ENCODE peak calls at places on chromosomes 7 and 10, in four cellular contexts. Y is kidney epithelial cell; N is nephron progenitor cell; I is CD4-positive, alpha-beta T cell. M is an unnamed sample.

GRCh38 chr7:106421181-106421762 is 136.5 kb upstream of the NAMPT start:
- DNase-seq in I (no peak), Y (no peak), N (no peak), M (no peak)

GRCh38 chr10:71272122-71272771 is 46.8 kb upstream of the SLC29A3 start:
- DNase-seq in N (no peak), I (no peak), Y (no peak), M (no peak)

GRCh38 chr7:2154121-2154520 is 78.6 kb downstream of the MAD1L1 start:
- DNase-seq in Y (no peak), N (no peak), I (no peak), M (no peak)

GRCh38 chr7:98556288-98556687 is 60.8 kb upstream of the NPTX2 start:
- DNase-seq in Y (no peak), N (no peak), I (no peak), M (no peak)

GRCh38 chr7:51045319-51046102 is 262.8 kb upstream of the GRB10 start:
- DNase-seq in Y (peak; percentile 97), N (no peak), I (no peak), M (no peak)

GRCh38 chr7:39644170-39644569 is 20.8 kb downstream of the RALA start:
- DNase-seq in I (no peak), Y (no peak), N (no peak), M (no peak)

GRCh38 chr10:62732841-62733653 is 71.5 kb upstream of the ADO start:
- DNase-seq in Y (peak; percentile 84), I (peak; percentile 32), N (no peak), M (peak; percentile 64)

GRCh38 chr10:105914432-105914831 is 1250.1 kb downstream of the SORCS1 start:
- DNase-seq in Y (no peak), N (no peak), I (no peak), M (no peak)

GRCh38 chr10:88971668-88972067 is 18.9 kb upstream of the FAS start:
- DNase-seq in Y (no peak), I (no peak), N (no peak), M (no peak)

GRCh38 chr10:118584181-118584954 is 11.1 kb downstream of the PRLHR start:
- DNase-seq in I (no peak), Y (peak; percentile 32), N (no peak), M (no peak)

GRCh38 chr10:70649526-70649925 is 22.8 kb upstream of the ADAMTS14 start:
- DNase-seq in Y (no peak), N (no peak), I (no peak), M (no peak)

GRCh38 chr7:23494009-23494408 is 23.7 kb upstream of the IGF2BP3 start:
- DNase-seq in N (no peak), Y (no peak), I (no peak), M (no peak)

GRCh38 chr10:80110986-80111385 is 21.5 kb upstream of the PLAC9 start:
- DNase-seq in I (no peak), N (no peak), Y (no peak), M (no peak)

GRCh38 chr10:90087197-90088007 is 386.0 kb downstream of the KIF20B start:
- DNase-seq in N (no peak), Y (peak; percentile 26), I (no peak), M (peak; percentile 47)

GRCh38 chr7:158587425-158588084 is at the start of gene PTPRN2:
- DNase-seq in I (peak; percentile 30), N (peak; percentile 86), Y (no peak), M (peak; percentile 85)

GRCh38 chr7:19665399-19666008 is 43.3 kb downstream of the POLR1F start:
- DNase-seq in Y (no peak), I (no peak), N (no peak), M (peak; percentile 21)

GRCh38 chr10:71131096-71131495 is 81.3 kb upstream of the UNC5B start:
- DNase-seq in N (no peak), Y (no peak), I (no peak), M (peak; percentile 4)

GRCh38 chr7:55150709-55151108 is 131.9 kb downstream of the EGFR start:
- DNase-seq in N (no peak), Y (no peak), I (no peak), M (no peak)

GRCh38 chr7:114534957-114535356 is 120.3 kb downstream of the FOXP2 start:
- DNase-seq in N (no peak), Y (no peak), I (no peak), M (no peak)

GRCh38 chr7:127885843-127886242 is 145.4 kb downstream of the LRRC4 start:
- DNase-seq in I (no peak), Y (no peak), N (no peak), M (no peak)

GRCh38 chr10:110733256-110733952 is 89.3 kb downstream of the RBM20 start:
- DNase-seq in Y (no peak), N (no peak), I (no peak), M (no peak)

GRCh38 chr10:23344251-23344841 is at the start of gene C10orf67:
- DNase-seq in I (peak; percentile 13), Y (no peak), N (peak; percentile 58), M (no peak)

GRCh38 chr7:108014747-108015682 is 12.1 kb upstream of the LAMB1 start:
- DNase-seq in N (no peak), I (no peak), Y (no peak), M (no peak)

GRCh38 chr7:16212610-16213009 is 208.7 kb downstream of the CRPPA start:
- DNase-seq in N (no peak), I (no peak), Y (no peak), M (no peak)

GRCh38 chr10:114499630-114500190 is 95.4 kb upstream of the AFAP1L2 start:
- DNase-seq in I (peak; percentile 24), Y (no peak), N (no peak), M (peak; percentile 24)

GRCh38 chr10:117092386-117092785 is 45.7 kb downstream of the VAX1 start:
- DNase-seq in I (no peak), N (no peak), Y (no peak), M (no peak)

GRCh38 chr7:132750530-132751281 is 174.4 kb upstream of the PLXNA4 start:
- DNase-seq in Y (no peak), I (no peak), N (no peak), M (no peak)

GRCh38 chr10:59720377-59720776 is 10.7 kb upstream of the SLC16A9 start:
- DNase-seq in I (no peak), N (no peak), Y (no peak), M (no peak)

GRCh38 chr10:132836832-132837540 is 51.0 kb upstream of the NKX6-2 start:
- DNase-seq in N (peak; percentile 71), I (peak; percentile 35), Y (no peak), M (peak; percentile 78)

GRCh38 chr7:75776295-75776971 is 4.4 kb upstream of the CCL26 start:
- DNase-seq in Y (peak; percentile 18), I (peak; percentile 7), N (no peak), M (no peak)

GRCh38 chr10:29807407-29807806 is 172.6 kb upstream of the SVIL start:
- DNase-seq in I (no peak), Y (no peak), N (no peak), M (no peak)

GRCh38 chr7:12025246-12025645 is 185.8 kb upstream of the TMEM106B start:
- DNase-seq in I (no peak), Y (no peak), N (no peak), M (no peak)

GRCh38 chr7:55977831-55978230 is 13.4 kb downstream of the NIPSNAP2 start:
- DNase-seq in N (no peak), I (no peak), Y (no peak), M (no peak)

GRCh38 chr10:86261933-86262665 is 104.5 kb downstream of the GRID1 start:
- DNase-seq in Y (no peak), I (no peak), N (peak; percentile 26), M (peak; percentile 70)

GRCh38 chr7:29921404-29922010 is 68.1 kb downstream of the SCRN1 start:
- DNase-seq in I (no peak), N (peak; percentile 57), Y (peak; percentile 19), M (peak; percentile 60)

GRCh38 chr7:36440880-36441279 is 51.2 kb downstream of the ANLN start:
- DNase-seq in N (no peak), I (no peak), Y (peak; percentile 14), M (no peak)

GRCh38 chr10:80205478-80206276 is at the start of gene ANXA11:
- DNase-seq in N (peak; percentile 82), Y (no peak), I (peak; percentile 87), M (peak; percentile 93)

GRCh38 chr10:82981137-82981723 is 1106.2 kb downstream of the NRG3 start:
- DNase-seq in Y (peak; percentile 58), N (no peak), I (no peak), M (no peak)

GRCh38 chr7:112226701-112227276 is 20.3 kb downstream of the ZNF277 start:
- DNase-seq in N (no peak), I (no peak), Y (no peak), M (no peak)
- TF ChIP-seq CTCF in N (no peak), I (no peak), Y (no peak), M (no peak)

GRCh38 chr10:34081948-34082347 is 733.1 kb downstream of the PARD3 start:
- DNase-seq in Y (no peak), I (no peak), N (no peak), M (no peak)
- TF ChIP-seq CTCF in Y (peak; percentile 2), I (no peak), N (no peak), M (no peak)

GRCh38 chr7:48141551-48141950 is 29.7 kb upstream of the ABCA13 start:
- DNase-seq in I (no peak), N (no peak), Y (no peak), M (no peak)

GRCh38 chr7:48139461-48139860 is 31.8 kb upstream of the ABCA13 start:
- DNase-seq in Y (no peak), I (no peak), N (no peak), M (no peak)

GRCh38 chr7:48144291-48144768 is 26.9 kb upstream of the ABCA13 start:
- DNase-seq in I (no peak), N (no peak), Y (no peak), M (no peak)

DNA sequence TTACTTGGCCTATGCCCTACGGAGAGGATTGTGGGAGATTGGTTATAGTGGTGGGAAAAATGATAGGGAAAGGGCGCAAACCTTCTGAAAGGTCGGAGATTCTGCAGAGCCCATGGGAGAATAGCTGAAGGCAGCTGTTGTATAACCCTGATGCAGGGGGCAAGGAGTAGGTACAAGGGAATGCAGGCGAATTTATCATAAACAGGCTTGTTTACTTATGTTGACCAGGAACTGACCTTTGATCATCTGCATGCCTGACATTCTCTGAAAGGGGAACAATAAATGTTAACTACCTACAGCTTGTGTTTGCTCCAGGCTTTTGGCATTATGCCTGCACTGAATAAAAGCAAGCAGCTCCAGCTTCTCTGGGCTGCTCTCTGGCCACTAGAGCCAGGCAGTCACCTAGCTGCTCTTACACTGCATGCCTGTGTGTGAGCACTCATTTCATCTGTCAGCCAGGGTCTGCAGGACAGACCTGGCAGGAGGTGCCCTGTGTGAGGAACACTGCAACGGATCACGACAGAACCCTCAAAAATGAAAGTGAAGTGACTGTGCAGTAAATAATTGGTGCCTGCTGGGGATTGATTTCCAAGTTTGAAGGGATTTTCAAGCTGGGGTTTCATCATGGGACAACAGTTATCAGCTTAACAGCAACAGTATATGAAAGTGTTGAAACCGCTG is 31.1 kb upstream of the ABCA13 start:
- DNase-seq in I (no peak), Y (no peak), N (no peak), M (no peak)
- TF ChIP-seq CTCF in I (no peak), Y (no peak), N (no peak), M (no peak)

GRCh38 chr10:4678951-4679671 is 146.9 kb upstream of the AKR1E2 start:
- DNase-seq in Y (no peak), I (no peak), N (no peak), M (no peak)
- TF ChIP-seq CTCF in Y (no peak), I (no peak), N (no peak), M (no peak)

GRCh38 chr10:100759331-100759730 is 13.9 kb downstream of the PAX2 start:
- DNase-seq in N (no peak), I (no peak), Y (no peak), M (no peak)
- TF ChIP-seq CTCF in N (no peak), I (no peak), Y (no peak), M (no peak)